ENCODE peak calls at places on chromosomes 16 and 17, in ten cellular contexts. R, E, M, U, S, F, C, K, T and L are unnamed samples.

GRCh38 chr17:72393553-72393952 is 272.7 kb downstream of the SOX9 start:
- DNase-seq in R (no peak), E (no peak), M (peak), U (no peak), S (peak), F (no peak), C (no peak), K (peak), T (no peak), L (no peak)

GRCh38 chr17:65064452-65065019 is 8.0 kb upstream of the GNA13 start:
- DNase-seq in R (no peak), E (no peak), M (peak), U (no peak), S (peak), F (no peak), C (no peak), K (peak), T (no peak), L (peak)

GRCh38 chr17:73831699-73832098 is 187.5 kb upstream of the SDK2 start:
- DNase-seq in R (no peak), E (peak), M (no peak), U (no peak), S (no peak), F (no peak), C (no peak), K (no peak), T (no peak), L (no peak)

GRCh38 chr16:69179255-69180010 is 7.5 kb upstream of the SNTB2 start:
- DNase-seq in R (no peak), E (no peak), M (peak), U (peak), S (peak), F (no peak), C (peak), K (peak), T (peak), L (no peak)

GRCh38 chr16:74723224-74723623 is 22.6 kb upstream of the MLKL start:
- DNase-seq in R (no peak), E (no peak), M (no peak), U (no peak), S (no peak), F (no peak), C (no peak), K (no peak), T (no peak), L (no peak)

GRCh38 chr16:85757341-85757822 is 6.5 kb upstream of the C16orf74 start:
- DNase-seq in R (no peak), E (no peak), M (peak), U (no peak), S (peak), F (no peak), C (no peak), K (no peak), T (no peak), L (no peak)

GRCh38 chr17:65677932-65678331 is 116.5 kb upstream of the AXIN2 start:
- DNase-seq in R (no peak), E (no peak), M (peak), U (no peak), S (no peak), F (no peak), C (no peak), K (no peak), T (no peak), L (no peak)

GRCh38 chr17:2933606-2934005 is 129.8 kb downstream of the OR1D5 start:
- DNase-seq in R (no peak), E (no peak), M (no peak), U (no peak), S (no peak), F (no peak), C (no peak), K (no peak), T (no peak), L (peak)

GRCh38 chr17:77354721-77355455 is 214.1 kb downstream of the SEC14L1 start:
- DNase-seq in R (no peak), E (no peak), M (peak), U (peak), S (peak), F (no peak), C (no peak), K (peak), T (peak), L (peak)

GRCh38 chr16:89431158-89431584 is 59.2 kb downstream of the ANKRD11 start:
- DNase-seq in R (no peak), E (no peak), M (peak), U (no peak), S (peak), F (no peak), C (no peak), K (no peak), T (peak), L (no peak)

GRCh38 chr16:88287219-88287618 is 95.5 kb upstream of the ZNF469 start:
- DNase-seq in R (peak), E (no peak), M (no peak), U (no peak), S (peak), F (no peak), C (no peak), K (peak), T (no peak), L (no peak)

GRCh38 chr17:56009795-56010715 is 143.2 kb upstream of the ANKFN1 start:
- DNase-seq in R (no peak), E (no peak), M (no peak), U (no peak), S (no peak), F (no peak), C (no peak), K (no peak), T (no peak), L (peak)

GRCh38 chr16:54026456-54026855 is 260.1 kb downstream of the IRX3 start:
- DNase-seq in R (no peak), E (no peak), M (peak), U (no peak), S (no peak), F (no peak), C (no peak), K (peak), T (no peak), L (no peak)

GRCh38 chr16:51648521-51648920 is 497.5 kb upstream of the SALL1 start:
- DNase-seq in R (no peak), E (no peak), M (peak), U (no peak), S (no peak), F (no peak), C (no peak), K (no peak), T (no peak), L (no peak)

GRCh38 chr17:61634011-61634539 is 43.1 kb upstream of the NACA2 start:
- DNase-seq in R (no peak), E (no peak), M (no peak), U (no peak), S (no peak), F (no peak), C (no peak), K (no peak), T (no peak), L (no peak)

GRCh38 chr17:27529230-27529796 is 73.1 kb downstream of the KSR1 start:
- DNase-seq in R (peak), E (peak), M (no peak), U (no peak), S (peak), F (no peak), C (no peak), K (peak), T (no peak), L (peak)

GRCh38 chr17:21375757-21376584 is at the start of gene KCNJ12:
- DNase-seq in R (peak), E (no peak), M (peak), U (no peak), S (peak), F (no peak), C (no peak), K (no peak), T (peak), L (no peak)

GRCh38 chr16:84970447-84971127 is 40.7 kb downstream of the ZDHHC7 start:
- DNase-seq in R (peak), E (peak), M (peak), U (peak), S (peak), F (peak), C (no peak), K (peak), T (peak), L (peak)

GRCh38 chr17:3029213-3029913 is 34.0 kb downstream of the OR1D5 start:
- DNase-seq in R (peak), E (peak), M (no peak), U (no peak), S (no peak), F (no peak), C (no peak), K (no peak), T (no peak), L (no peak)

GRCh38 chr17:66373944-66374817 is 71.8 kb downstream of the PRKCA start:
- DNase-seq in R (no peak), E (no peak), M (no peak), U (no peak), S (peak), F (peak), C (no peak), K (no peak), T (no peak), L (no peak)

GRCh38 chr17:52064791-52065211 is 93.7 kb downstream of the CA10 start:
- DNase-seq in R (no peak), E (no peak), M (peak), U (no peak), S (no peak), F (no peak), C (no peak), K (no peak), T (no peak), L (no peak)

GRCh38 chr16:57299009-57299718 is 14.7 kb upstream of the PLLP start:
- DNase-seq in R (peak), E (no peak), M (peak), U (no peak), S (no peak), F (no peak), C (peak), K (no peak), T (peak), L (peak)

GRCh38 chr17:55053855-55054254 is 85.3 kb downstream of the STXBP4 start:
- DNase-seq in R (no peak), E (no peak), M (peak), U (no peak), S (peak), F (no peak), C (no peak), K (peak), T (no peak), L (no peak)

GRCh38 chr17:42803074-42803883 is 4.6 kb downstream of the CNTD1 start:
- DNase-seq in R (no peak), E (no peak), M (no peak), U (no peak), S (peak), F (no peak), C (no peak), K (no peak), T (no peak), L (no peak)

GRCh38 chr16:24974859-24975258 is 40.3 kb downstream of the ARHGAP17 start:
- DNase-seq in R (no peak), E (no peak), M (no peak), U (no peak), S (no peak), F (no peak), C (no peak), K (no peak), T (no peak), L (no peak)

GRCh38 chr16:75340715-75341500 is 89.5 kb upstream of the BCAR1 start:
- DNase-seq in R (no peak), E (no peak), M (peak), U (no peak), S (no peak), F (no peak), C (no peak), K (peak), T (no peak), L (no peak)

GRCh38 chr17:9360610-9361571 is 214.7 kb downstream of the STX8 start:
- DNase-seq in R (no peak), E (no peak), M (peak), U (no peak), S (peak), F (no peak), C (no peak), K (peak), T (no peak), L (no peak)
- H3K4me3 ChIP-seq in R (no peak), E (no peak), M (peak), U (no peak), S (no peak), F (no peak), C (peak), K (no peak), T (no peak), L (no peak)

GRCh38 chr17:82531431-82531881 is 11.9 kb downstream of the FOXK2 start:
- DNase-seq in R (no peak), E (no peak), M (peak), U (no peak), S (peak), F (no peak), C (no peak), K (peak), T (no peak), L (no peak)

GRCh38 chr17:82542439-82542838 is 22.9 kb downstream of the FOXK2 start:
- DNase-seq in R (no peak), E (no peak), M (no peak), U (no peak), S (no peak), F (no peak), C (no peak), K (no peak), T (no peak), L (no peak)

GRCh38 chr17:82534401-82534812 is 14.9 kb downstream of the FOXK2 start:
- DNase-seq in R (peak), E (no peak), M (no peak), U (no peak), S (no peak), F (no peak), C (no peak), K (no peak), T (no peak), L (no peak)

DNA sequence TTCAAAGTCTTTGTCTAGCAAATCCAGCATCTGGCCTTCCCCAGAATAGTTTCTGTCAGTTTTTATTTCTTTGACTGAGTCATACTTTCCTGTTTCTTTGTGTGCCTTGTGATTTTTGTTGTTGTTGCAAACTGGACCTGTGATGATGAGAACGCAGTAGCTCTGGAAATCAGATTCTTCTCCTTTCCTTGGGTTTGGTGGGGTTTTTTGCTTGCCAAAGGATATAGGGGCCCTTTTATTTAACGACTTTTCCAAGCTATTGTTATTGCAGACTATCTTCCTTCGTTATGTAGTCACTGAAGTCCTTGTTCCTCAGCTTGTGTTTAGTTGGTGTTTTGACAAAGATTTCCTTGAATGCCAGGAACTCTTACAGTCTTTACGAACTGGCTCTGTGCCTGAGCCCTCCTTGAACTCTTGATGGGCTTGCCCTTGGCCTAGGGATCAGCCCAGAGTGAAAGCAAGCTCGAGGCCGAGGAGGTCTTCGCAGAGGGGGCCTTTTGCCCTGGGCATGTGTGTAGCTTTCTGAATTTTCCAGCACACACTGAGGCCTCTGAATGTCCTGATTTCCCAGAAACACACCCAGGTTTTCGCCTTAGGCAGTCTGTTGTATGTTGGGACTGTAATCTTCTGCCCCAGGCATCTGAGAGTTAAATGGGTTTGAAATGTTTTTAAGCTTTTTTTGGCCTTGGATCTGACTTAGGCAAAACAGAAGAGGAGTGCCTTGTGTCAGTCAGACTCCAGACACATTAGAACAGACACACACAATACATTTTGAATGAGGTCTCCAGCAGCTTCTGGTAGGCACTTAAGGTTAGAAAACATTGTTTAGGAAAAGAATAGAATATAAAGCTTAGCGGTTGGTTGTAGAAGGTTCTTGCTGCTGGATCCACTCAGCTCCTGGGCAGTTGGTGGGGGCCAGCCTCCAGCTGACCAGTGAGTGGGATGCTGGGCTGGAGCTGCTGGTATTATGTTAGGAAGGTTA is 17.0 kb downstream of the FOXK2 start:
- DNase-seq in R (peak), E (no peak), M (peak), U (peak), S (peak), F (no peak), C (no peak), K (peak), T (peak), L (no peak)
- H3K4me3 ChIP-seq in R (no peak), E (peak), M (peak), U (peak), S (no peak), F (no peak), C (peak), K (peak), T (no peak), L (no peak)

GRCh38 chr16:1535391-1536291 is 2.2 kb downstream of the TMEM204 start:
- DNase-seq in R (peak), E (peak), M (peak), U (no peak), S (peak), F (no peak), C (no peak), K (no peak), T (no peak), L (no peak)
- H3K4me3 ChIP-seq in R (peak), E (peak), M (peak), U (peak), S (peak), F (peak), C (peak), K (peak), T (peak), L (no peak)

GRCh38 chr16:73051216-73051615 is 3.3 kb upstream of the ZFHX3 start:
- DNase-seq in R (no peak), E (no peak), M (no peak), U (no peak), S (peak), F (no peak), C (no peak), K (no peak), T (no peak), L (no peak)
- H3K4me3 ChIP-seq in R (no peak), E (no peak), M (no peak), U (no peak), S (no peak), F (no peak), C (peak), K (no peak), T (no peak), L (no peak)

GRCh38 chr17:4645642-4646041 is 4.2 kb upstream of the ALOX15 start:
- DNase-seq in R (no peak), E (peak), M (no peak), U (no peak), S (no peak), F (no peak), C (no peak), K (no peak), T (no peak), L (no peak)

GRCh38 chr17:4643676-4644075 is 2.2 kb upstream of the ALOX15 start:
- DNase-seq in R (no peak), E (no peak), M (no peak), U (no peak), S (no peak), F (no peak), C (no peak), K (no peak), T (no peak), L (no peak)

GRCh38 chr17:4642286-4642685 is 808 bp upstream of the ALOX15 start:
- DNase-seq in R (no peak), E (peak), M (no peak), U (no peak), S (no peak), F (no peak), C (no peak), K (no peak), T (no peak), L (no peak)

GRCh38 chr17:4636474-4637100 is 4.9 kb downstream of the ALOX15 start:
- DNase-seq in R (no peak), E (peak), M (no peak), U (no peak), S (no peak), F (no peak), C (no peak), K (no peak), T (no peak), L (no peak)

DNA sequence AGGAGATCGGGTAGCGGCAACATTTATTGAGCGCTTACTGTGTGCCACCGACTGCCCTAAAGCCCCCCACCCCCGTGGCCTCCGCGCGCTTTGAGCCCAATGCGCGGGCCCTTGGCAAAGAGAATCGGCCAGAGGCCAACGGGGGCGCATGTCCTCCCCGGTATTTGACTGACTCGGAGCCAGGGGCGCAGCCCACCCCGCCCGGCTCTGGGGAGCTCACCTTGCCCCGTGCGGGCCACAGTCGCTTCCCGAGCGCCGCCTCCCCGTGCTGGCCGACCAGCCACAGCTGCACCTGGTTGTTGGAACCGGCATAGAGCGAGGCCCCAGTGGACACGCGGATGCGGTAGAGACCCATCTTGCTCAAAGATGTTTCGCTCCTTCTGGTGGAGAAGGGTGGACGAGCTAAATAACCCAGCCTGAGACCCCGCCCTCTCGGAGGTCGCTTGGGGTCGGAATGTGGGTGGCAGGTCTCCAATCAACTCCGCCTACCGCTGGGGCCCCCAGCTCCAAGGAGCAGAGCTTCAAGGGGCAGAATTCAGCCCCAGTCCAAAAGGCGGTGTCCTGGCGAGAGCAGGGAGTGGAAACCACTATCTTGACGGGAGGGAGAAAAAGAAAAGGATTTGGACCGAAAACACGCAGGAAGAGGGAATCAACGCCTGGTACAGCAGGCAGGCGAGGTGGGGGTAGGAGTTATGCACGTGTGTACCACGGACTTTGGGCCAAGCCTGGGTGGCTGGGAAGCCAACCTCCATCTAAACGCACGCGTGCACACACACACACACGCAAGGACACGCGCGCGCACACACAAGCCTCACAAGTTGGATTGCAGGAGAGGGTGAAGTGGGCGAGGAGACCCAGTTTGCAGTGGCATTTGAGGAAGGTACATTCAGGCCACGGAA is at the start of gene ALOX15:
- DNase-seq in R (peak), E (peak), M (no peak), U (no peak), S (no peak), F (no peak), C (no peak), K (no peak), T (no peak), L (peak)
- H3K4me3 ChIP-seq in R (no peak), E (no peak), M (no peak), U (no peak), S (no peak), F (no peak), C (no peak), K (no peak), T (no peak), L (peak)

GRCh38 chr17:74888440-74888839 is 5.0 kb downstream of the FADS6 start:
- DNase-seq in R (no peak), E (no peak), M (no peak), U (no peak), S (no peak), F (no peak), C (no peak), K (no peak), T (no peak), L (peak)

GRCh38 chr17:74892013-74892841 is 1.2 kb downstream of the FADS6 start:
- DNase-seq in R (no peak), E (no peak), M (no peak), U (no peak), S (no peak), F (no peak), C (no peak), K (no peak), T (no peak), L (peak)

GRCh38 chr17:74890554-74890953 is 2.9 kb downstream of the FADS6 start:
- DNase-seq in R (peak), E (no peak), M (no peak), U (no peak), S (no peak), F (no peak), C (no peak), K (no peak), T (no peak), L (no peak)

GRCh38 chr17:74893936-74894671 is 671 bp upstream of the FADS6 start:
- DNase-seq in R (no peak), E (no peak), M (no peak), U (no peak), S (no peak), F (no peak), C (no peak), K (no peak), T (no peak), L (no peak)

GRCh38 chr17:74892974-74893911 is at the start of gene FADS6:
- DNase-seq in R (no peak), E (no peak), M (peak), U (no peak), S (no peak), F (no peak), C (no peak), K (no peak), T (no peak), L (no peak)
- H3K4me3 ChIP-seq in R (no peak), E (no peak), M (peak), U (peak), S (no peak), F (no peak), C (peak), K (no peak), T (peak), L (peak)